ENCODE peak calls at places on chromosomes 11 and 22, in eight cellular contexts. V, R, Z, J, Q, E, B and X are unnamed samples.

GRCh38 chr11:123300874-123301695 is 106.0 kb upstream of the CLMP start:
- DNase-seq in E (no peak), R (no peak), B (peak), V (no peak), Z (no peak), Q (no peak), J (no peak), X (peak)

GRCh38 chr22:17097062-17097461 is 12.3 kb downstream of the IL17RA start:
- DNase-seq in V (no peak), J (no peak), R (no peak), B (no peak), Z (no peak), E (no peak), Q (no peak), X (no peak)

GRCh38 chr11:128929468-128929867 is 13.2 kb downstream of the TP53AIP1 start:
- DNase-seq in B (no peak), R (no peak), Q (no peak), V (no peak), Z (no peak), J (peak), E (no peak), X (no peak)

GRCh38 chr11:62708423-62709261 is 1.2 kb downstream of the GNG3 start:
- DNase-seq in V (peak), R (no peak), J (peak), E (no peak), Z (no peak), B (no peak), Q (no peak), X (no peak)

GRCh38 chr22:47872761-47873535 is 1110.5 kb downstream of the TBC1D22A start:
- DNase-seq in B (no peak), R (no peak), E (no peak), V (no peak), Q (no peak), Z (no peak), J (no peak), X (no peak)

GRCh38 chr11:78244080-78244479 is 55.4 kb downstream of the USP35 start:
- DNase-seq in E (no peak), Z (no peak), R (no peak), J (no peak), B (peak), V (no peak), Q (no peak), X (no peak)

GRCh38 chr11:59756845-59757244 is 1.7 kb downstream of the STX3 start:
- DNase-seq in R (peak), Q (no peak), B (peak), E (no peak), Z (no peak), J (peak), V (no peak), X (peak)

GRCh38 chr11:8372641-8373381 is 109.1 kb upstream of the LMO1 start:
- DNase-seq in R (no peak), B (no peak), E (no peak), Q (no peak), Z (no peak), J (peak), V (no peak), X (no peak)

GRCh38 chr11:72333657-72334056 is 89.7 kb upstream of the PHOX2A start:
- DNase-seq in Q (no peak), Z (no peak), R (no peak), B (peak), J (peak), E (no peak), V (peak), X (peak)

GRCh38 chr11:35122308-35122707 is 16.7 kb upstream of the CD44 start:
- DNase-seq in J (no peak), Q (no peak), E (no peak), V (no peak), Z (no peak), B (no peak), R (no peak), X (no peak)

GRCh38 chr11:35317253-35317652 is 102.1 kb downstream of the SLC1A2 start:
- DNase-seq in R (no peak), Z (no peak), B (no peak), J (no peak), V (no peak), Q (no peak), E (no peak), X (no peak)

GRCh38 chr22:41446057-41446501 is 522 bp downstream of the TOB2 start:
- DNase-seq in Z (peak), B (no peak), J (peak), V (peak), R (no peak), E (no peak), Q (peak), X (peak)

GRCh38 chr11:65150513-65151271 is 16.4 kb upstream of the SYVN1 start:
- DNase-seq in Q (peak), Z (peak), B (peak), R (peak), E (peak), J (peak), V (no peak), X (peak)
- TF ChIP-seq CTCF in Q (no peak), Z (no peak), B (no peak), R (no peak), E (no peak), J (no peak), V (no peak), X (peak)

GRCh38 chr22:20206709-20207215 is 55.9 kb upstream of the CCDC188 start:
- DNase-seq in Q (no peak), J (peak), R (no peak), V (no peak), E (no peak), B (no peak), Z (no peak), X (peak)
- TF ChIP-seq CTCF in Q (no peak), J (no peak), R (no peak), V (no peak), E (no peak), B (no peak), Z (no peak), X (no peak)

DNA sequence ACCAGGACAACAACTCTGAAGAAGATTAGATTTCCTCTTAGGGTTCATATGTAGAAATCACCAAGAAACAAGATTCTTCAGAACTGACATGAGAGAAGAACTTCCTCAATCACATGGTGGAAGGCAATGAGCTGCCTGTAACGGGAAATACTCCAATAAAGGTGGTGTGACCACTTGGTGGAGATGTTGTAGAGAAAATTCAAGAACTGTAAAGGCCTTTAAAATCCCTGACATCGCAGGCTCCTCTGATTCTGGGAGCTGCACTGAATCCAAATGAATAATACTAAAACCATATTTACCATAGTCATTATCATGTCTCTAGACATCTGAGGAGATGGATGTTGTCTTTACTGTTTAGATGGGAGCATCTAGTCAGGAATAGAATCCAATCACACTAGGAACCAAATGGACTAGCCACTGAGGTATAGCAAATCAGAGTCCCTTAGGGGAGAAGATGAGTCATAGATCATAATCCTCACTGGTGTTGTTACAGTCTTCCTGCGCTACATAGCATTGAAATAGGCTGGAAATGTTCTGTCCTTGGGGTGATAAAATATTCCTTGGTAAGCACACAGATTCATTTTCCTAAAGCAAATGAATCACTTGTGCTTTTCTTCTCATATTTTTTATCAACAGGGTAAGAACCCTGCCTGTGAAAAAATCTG is 321.6 kb upstream of the TENM4 start:
- DNase-seq in Z (no peak), E (no peak), R (no peak), B (no peak), V (no peak), J (no peak), Q (no peak), X (peak)
- TF ChIP-seq CTCF in Z (no peak), E (no peak), R (no peak), B (no peak), V (no peak), J (peak), Q (peak), X (no peak)

GRCh38 chr11:132115454-132115853 is 745.0 kb downstream of the NTM start:
- DNase-seq in E (no peak), Z (no peak), V (no peak), B (peak), J (peak), Q (no peak), R (no peak), X (peak)

GRCh38 chr11:132116516-132116915 is 746.1 kb downstream of the NTM start:
- DNase-seq in J (no peak), B (no peak), E (no peak), V (no peak), Z (no peak), Q (no peak), R (no peak), X (no peak)

GRCh38 chr11:132111781-132112380 is 741.5 kb downstream of the NTM start:
- DNase-seq in B (peak), J (no peak), Q (no peak), V (no peak), R (no peak), E (no peak), Z (no peak), X (peak)

GRCh38 chr11:132114743-132115142 is 744.3 kb downstream of the NTM start:
- DNase-seq in R (no peak), J (no peak), V (no peak), Q (no peak), E (no peak), Z (no peak), B (no peak), X (no peak)

GRCh38 chr11:132114185-132114584 is 743.8 kb downstream of the NTM start:
- DNase-seq in V (peak), Q (no peak), Z (no peak), E (no peak), R (peak), B (no peak), J (peak), X (peak)
- TF ChIP-seq CTCF in V (peak), Q (peak), Z (peak), E (no peak), R (peak), B (peak), J (peak), X (peak)